ENCODE peak calls at places on chromosomes 12 and 14, in four cellular contexts. J is IMR-90, B is neuronal stem cell, C is mesenchymal stem cell. Q is an unnamed sample.

GRCh38 chr12:20018406-20018805 is 349.9 kb upstream of the PDE3A start:
- DNase-seq in J (no peak), B (no peak), C (no peak), Q (no peak)

GRCh38 chr12:64729909-64730584 is 29.2 kb downstream of the GNS start:
- DNase-seq in J (no peak), B (no peak), C (peak), Q (no peak)

GRCh38 chr12:19095869-19096480 is 33.6 kb upstream of the PLEKHA5 start:
- DNase-seq in J (peak), B (no peak), C (peak), Q (no peak)

GRCh38 chr12:26425587-26426260 is 230.4 kb downstream of the SSPN start:
- DNase-seq in J (peak), B (no peak), C (no peak), Q (no peak)

GRCh38 chr12:77231548-77231947 is 166.2 kb upstream of the E2F7 start:
- DNase-seq in J (peak), B (no peak), C (peak), Q (no peak)

GRCh38 chr12:60693019-60693626 is 1097.3 kb downstream of the SLC16A7 start:
- DNase-seq in J (peak), B (no peak), C (peak), Q (no peak)

GRCh38 chr12:108640802-108641445 is 7.2 kb upstream of the SELPLG start:
- DNase-seq in J (peak), B (no peak), C (no peak), Q (no peak)

GRCh38 chr14:60648934-60649814 is at the start of gene SIX1:
- DNase-seq in J (peak), B (peak), C (peak), Q (peak)

GRCh38 chr14:91317381-91318313 is 73.1 kb upstream of the GPR68 start:
- DNase-seq in J (no peak), B (no peak), C (no peak), Q (no peak)

GRCh38 chr12:42482820-42483533 is 106.6 kb downstream of the PRICKLE1 start:
- DNase-seq in J (peak), B (peak), C (peak), Q (peak)

GRCh38 chr12:105218434-105218833 is 17.5 kb downstream of the APPL2 start:
- DNase-seq in J (no peak), B (no peak), C (no peak), Q (no peak)

GRCh38 chr14:35341454-35342159 is 49.4 kb downstream of the PSMA6 start:
- DNase-seq in J (peak), B (no peak), C (peak), Q (peak)

GRCh38 chr14:71244341-71244740 is 337.1 kb downstream of the PCNX1 start:
- DNase-seq in J (peak), B (no peak), C (peak), Q (no peak)

GRCh38 chr12:11706509-11707331 is 57.2 kb downstream of the ETV6 start:
- DNase-seq in J (peak), B (no peak), C (peak), Q (no peak)

GRCh38 chr12:67909091-67909531 is 80.1 kb upstream of the IFNG-AS1 start:
- DNase-seq in J (peak), B (no peak), C (peak), Q (no peak)

GRCh38 chr14:105439710-105440553 is 20.3 kb downstream of the MTA1 start:
- DNase-seq in J (no peak), B (no peak), C (no peak), Q (no peak)

GRCh38 chr12:75665216-75665615 is 153.8 kb upstream of the KRR1 start:
- DNase-seq in J (no peak), B (no peak), C (peak), Q (peak)

GRCh38 chr12:10771132-10771733 is 31.2 kb downstream of the TAS2R7 start:
- DNase-seq in J (peak), B (peak), C (peak), Q (peak)

GRCh38 chr12:27644446-27644845 is 51.8 kb upstream of the REP15 start:
- DNase-seq in J (peak), B (no peak), C (peak), Q (no peak)

GRCh38 chr12:47955059-47955458 is 8.3 kb upstream of the TMEM106C start:
- DNase-seq in J (no peak), B (no peak), C (no peak), Q (no peak)

GRCh38 chr12:47014474-47014873 is 64.9 kb upstream of the PCED1B start:
- DNase-seq in J (peak), B (no peak), C (peak), Q (no peak)

GRCh38 chr12:19058235-19059021 is 71.1 kb upstream of the PLEKHA5 start:
- DNase-seq in J (peak), B (no peak), C (no peak), Q (peak)

GRCh38 chr12:75961878-75962277 is 69.7 kb downstream of the PHLDA1 start:
- DNase-seq in J (no peak), B (no peak), C (no peak), Q (no peak)

GRCh38 chr14:56002316-56002715 is 115.9 kb upstream of the PELI2 start:
- DNase-seq in J (peak), B (no peak), C (no peak), Q (peak)

GRCh38 chr12:124877423-124877822 is 13.8 kb upstream of the SCARB1 start:
- DNase-seq in J (no peak), B (no peak), C (no peak), Q (no peak)

GRCh38 chr14:49770212-49770817 is 2.4 kb downstream of the KLHDC2 start:
- DNase-seq in J (peak), B (no peak), C (peak), Q (no peak)

GRCh38 chr12:63078911-63079310 is 72.1 kb downstream of the AVPR1A start:
- DNase-seq in J (no peak), B (no peak), C (no peak), Q (no peak)

GRCh38 chr14:77007339-77007974 is 21.1 kb downstream of the IRF2BPL start:
- DNase-seq in J (no peak), B (no peak), C (no peak), Q (no peak)

GRCh38 chr14:77011226-77011762 is 17.2 kb downstream of the IRF2BPL start:
- DNase-seq in J (no peak), B (no peak), C (no peak), Q (no peak)

GRCh38 chr14:77007975-77008421 is 20.5 kb downstream of the IRF2BPL start:
- DNase-seq in J (no peak), B (no peak), C (no peak), Q (no peak)

GRCh38 chr14:77008541-77008940 is 20.0 kb downstream of the IRF2BPL start:
- DNase-seq in J (no peak), B (no peak), C (no peak), Q (no peak)

GRCh38 chr14:77009014-77009413 is 19.5 kb downstream of the IRF2BPL start:
- DNase-seq in J (no peak), B (no peak), C (no peak), Q (no peak)
- H2BK15ac ChIP-seq in J (no peak), B (no peak), C (no peak), Q (no peak)

GRCh38 chr14:101046071-101046470 is 142.5 kb upstream of the RTL1 start:
- DNase-seq in J (no peak), B (no peak), C (no peak), Q (no peak)

GRCh38 chr14:101044741-101045140 is 141.2 kb upstream of the RTL1 start:
- DNase-seq in J (no peak), B (no peak), C (no peak), Q (no peak)

GRCh38 chr14:101047326-101047725 is 143.8 kb upstream of the RTL1 start:
- DNase-seq in J (no peak), B (no peak), C (no peak), Q (no peak)

GRCh38 chr14:101043891-101044290 is 140.4 kb upstream of the RTL1 start:
- DNase-seq in J (no peak), B (no peak), C (no peak), Q (no peak)

GRCh38 chr14:101045511-101045910 is 142.0 kb upstream of the RTL1 start:
- DNase-seq in J (no peak), B (no peak), C (no peak), Q (no peak)
- H2BK15ac ChIP-seq in J (no peak), B (no peak), C (no peak), Q (no peak)

GRCh38 chr12:112013601-112014402 is 576 bp downstream of the ERP29 start:
- DNase-seq in J (peak), B (peak), C (peak), Q (peak)
- H2BK15ac ChIP-seq in J (peak), B (no peak), C (peak), Q (no peak)

DNA sequence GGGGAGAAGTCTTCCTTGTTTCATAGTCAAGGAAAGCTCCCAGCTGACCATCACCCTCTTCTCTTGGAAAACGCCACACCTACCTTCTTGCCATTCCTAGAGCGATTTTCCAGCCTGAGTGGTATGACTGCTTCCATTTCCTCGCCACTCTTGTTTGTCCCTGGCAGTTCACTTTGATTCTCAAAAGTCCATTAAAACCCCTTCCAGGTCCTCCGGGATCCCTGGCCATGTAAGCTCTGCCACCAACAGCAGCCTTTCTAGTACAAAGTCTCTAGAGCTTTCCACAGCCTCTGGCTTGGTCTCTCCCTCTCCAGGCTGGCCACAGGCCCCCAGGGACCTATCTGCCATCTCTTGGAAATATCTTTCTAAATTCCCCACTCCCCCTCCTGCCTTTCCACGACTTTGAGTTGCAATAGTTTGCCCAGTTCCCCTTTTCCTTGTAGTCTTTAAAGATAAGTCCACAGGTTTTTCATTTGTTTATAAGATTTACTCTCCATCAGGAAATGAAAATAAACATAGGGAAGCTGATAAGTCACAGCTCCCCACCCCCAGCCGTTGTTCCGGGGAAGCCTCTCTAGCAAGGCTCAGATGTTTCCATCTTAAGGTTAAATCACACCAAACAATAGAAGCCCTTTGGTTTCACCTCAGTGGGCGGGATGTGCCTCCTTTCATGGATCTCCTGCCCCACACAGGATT is 42.9 kb upstream of the SINHCAF start:
- DNase-seq in J (peak), B (peak), C (peak), Q (peak)
- H2BK15ac ChIP-seq in J (no peak), B (no peak), C (no peak), Q (no peak)

DNA sequence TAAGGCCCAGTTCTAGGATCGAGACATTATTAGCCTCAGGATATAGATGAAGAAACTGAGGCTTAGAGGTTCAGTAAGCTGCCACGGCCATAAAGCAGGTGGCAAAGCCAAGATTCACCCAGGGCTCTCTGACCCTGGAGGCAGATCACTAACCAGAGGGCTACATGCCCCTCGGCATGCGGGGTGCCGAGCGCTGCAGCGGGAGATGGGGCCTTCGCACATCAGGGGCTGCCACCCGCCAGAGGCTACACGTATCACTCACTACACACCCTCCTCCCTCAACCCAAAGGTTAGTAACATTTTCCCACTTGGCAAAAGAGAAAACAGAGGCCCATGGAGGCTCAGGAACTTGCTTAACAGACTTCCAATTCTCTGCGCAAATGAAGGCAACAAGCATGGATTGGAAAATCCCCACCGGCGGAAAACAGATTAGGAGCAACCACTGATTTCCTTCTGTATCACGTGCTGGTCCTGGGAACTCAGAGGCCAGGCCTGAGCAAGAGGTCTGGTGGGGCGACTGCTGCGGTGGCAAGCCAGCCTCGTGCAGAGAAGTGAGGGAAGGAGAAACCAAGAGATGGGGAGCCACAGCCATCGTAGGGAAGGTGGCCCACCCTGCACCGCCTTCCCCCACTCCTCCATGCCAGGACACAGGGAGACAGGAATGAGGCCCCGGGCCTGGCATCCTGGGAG is 6.0 kb downstream of the CCDC85C start:
- DNase-seq in J (no peak), B (no peak), C (no peak), Q (no peak)
- H2BK15ac ChIP-seq in J (no peak), B (no peak), C (no peak), Q (no peak)

GRCh38 chr12:54358945-54359761 is 5.1 kb downstream of the GPR84 start:
- DNase-seq in J (peak), B (peak), C (peak), Q (peak)

GRCh38 chr12:54358620-54358944 is 5.7 kb downstream of the GPR84 start:
- DNase-seq in J (no peak), B (peak), C (peak), Q (no peak)

GRCh38 chr12:54360717-54361456 is 3.4 kb downstream of the GPR84 start:
- DNase-seq in J (peak), B (peak), C (peak), Q (peak)

GRCh38 chr12:54357802-54358619 is 6.3 kb downstream of the GPR84 start:
- DNase-seq in J (no peak), B (no peak), C (peak), Q (peak)

GRCh38 chr12:54359762-54360351 is 4.4 kb downstream of the GPR84 start:
- DNase-seq in J (no peak), B (no peak), C (no peak), Q (no peak)
- H2BK15ac ChIP-seq in J (peak), B (peak), C (peak), Q (no peak)

GRCh38 chr12:49783917-49784676 is 42.7 kb downstream of the TMBIM6 start:
- DNase-seq in J (peak), B (no peak), C (peak), Q (no peak)
- H2BK15ac ChIP-seq in J (peak), B (no peak), C (no peak), Q (no peak)

GRCh38 chr12:111102062-111102735 is 181.8 kb upstream of the MYL2 start:
- DNase-seq in J (no peak), B (no peak), C (no peak), Q (no peak)
- H2BK15ac ChIP-seq in J (no peak), B (no peak), C (no peak), Q (no peak)

GRCh38 chr12:49643135-49643534 is 19.8 kb downstream of the PRPF40B start:
- DNase-seq in J (no peak), B (no peak), C (no peak), Q (no peak)

GRCh38 chr12:49645151-49646039 is 22.0 kb downstream of the PRPF40B start:
- DNase-seq in J (no peak), B (no peak), C (no peak), Q (no peak)

GRCh38 chr12:49644620-49644994 is 21.2 kb downstream of the PRPF40B start:
- DNase-seq in J (peak), B (peak), C (peak), Q (peak)

GRCh38 chr12:49642370-49642802 is 19.0 kb downstream of the PRPF40B start:
- DNase-seq in J (no peak), B (no peak), C (no peak), Q (no peak)

DNA sequence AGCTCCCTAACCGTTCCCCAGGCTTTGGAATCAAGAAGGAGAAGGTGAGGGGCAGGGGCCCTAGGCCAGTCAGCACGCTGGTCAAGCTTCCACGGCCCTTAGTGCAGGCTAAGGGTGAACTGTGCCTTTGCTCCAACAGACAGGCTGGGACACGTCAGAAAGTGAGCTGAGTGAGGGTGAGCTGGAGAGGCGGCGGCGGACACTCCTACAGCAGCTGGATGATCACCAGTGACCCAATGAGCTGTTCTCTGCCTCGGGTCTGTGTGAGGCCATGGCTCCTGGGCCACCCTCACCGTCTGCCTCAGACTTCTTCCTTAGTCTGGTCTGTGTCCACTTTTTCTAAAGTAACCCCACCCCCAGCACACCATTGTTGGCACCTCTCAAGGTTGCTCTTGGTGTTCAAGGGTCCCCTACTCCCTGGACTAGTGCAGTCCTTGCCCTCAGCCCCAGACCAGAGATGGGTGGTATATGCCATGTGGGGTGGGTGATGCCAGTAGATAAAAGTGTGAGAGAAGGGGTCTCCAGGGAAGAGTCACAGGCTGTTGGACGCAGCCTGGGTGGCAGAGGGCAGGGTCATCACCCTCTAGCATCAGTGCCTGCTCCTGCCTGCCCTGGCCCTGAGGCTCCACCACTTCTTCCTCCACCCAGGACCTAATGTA is 20.7 kb downstream of the PRPF40B start:
- DNase-seq in J (no peak), B (no peak), C (no peak), Q (no peak)
- H2BK15ac ChIP-seq in J (no peak), B (no peak), C (no peak), Q (no peak)

GRCh38 chr12:52120951-52121847 is 41.7 kb downstream of the SMIM41 start:
- DNase-seq in J (peak), B (no peak), C (no peak), Q (no peak)
- H2BK15ac ChIP-seq in J (no peak), B (peak), C (no peak), Q (no peak)

Q was measured in mesendoderm.